ENCODE peak calls at places on chromosomes 3 and 15, in five cellular contexts. One of them, this sample, is unnamed.

GRCh38 chr15:57026016-57026602 is 107.7 kb downstream of the TCF12 start:
- DNase-seq in A549: no peak
- DNase-seq in GM12865: no peak
- DNase-seq in T-helper 2 cell: no peak
- DNase-seq in MV-4-11: no peak
- DNase-seq in this sample: no peak

GRCh38 chr15:33934396-33934795 is 33.9 kb upstream of the CHRM5 start:
- DNase-seq in T-helper 2 cell: no peak
- DNase-seq in GM12865: no peak
- DNase-seq in MV-4-11: no peak
- DNase-seq in A549: no peak
- DNase-seq in this sample: no peak

GRCh38 chr3:71258116-71258515 is 325.4 kb downstream of the FOXP1 start:
- DNase-seq in T-helper 2 cell: no peak
- DNase-seq in A549: peak; percentile 43
- DNase-seq in GM12865: no peak
- DNase-seq in MV-4-11: no peak
- DNase-seq in this sample: no peak

GRCh38 chr15:64146885-64147681 is 4.4 kb upstream of the SNX22 start:
- DNase-seq in MV-4-11: no peak
- DNase-seq in T-helper 2 cell: no peak
- DNase-seq in GM12865: no peak
- DNase-seq in A549: no peak
- DNase-seq in this sample: no peak

GRCh38 chr3:195555110-195555509 is 12.0 kb upstream of the PPP1R2 start:
- DNase-seq in MV-4-11: no peak
- DNase-seq in A549: no peak
- DNase-seq in T-helper 2 cell: no peak
- DNase-seq in GM12865: no peak
- DNase-seq in this sample: no peak

GRCh38 chr3:4884901-4885300 is 94.3 kb upstream of the BHLHE40 start:
- DNase-seq in GM12865: no peak
- DNase-seq in MV-4-11: no peak
- DNase-seq in T-helper 2 cell: no peak
- DNase-seq in A549: no peak
- DNase-seq in this sample: no peak

GRCh38 chr15:41932101-41932500 is 38.2 kb upstream of the SPTBN5 start:
- DNase-seq in MV-4-11: no peak
- DNase-seq in T-helper 2 cell: no peak
- DNase-seq in GM12865: no peak
- DNase-seq in A549: no peak
- DNase-seq in this sample: no peak

GRCh38 chr3:173584834-173585831 is 187.6 kb downstream of the NLGN1 start:
- DNase-seq in MV-4-11: no peak
- DNase-seq in A549: no peak
- DNase-seq in GM12865: no peak
- DNase-seq in T-helper 2 cell: no peak
- DNase-seq in this sample: no peak

GRCh38 chr15:76764004-76764403 is 141.1 kb downstream of the SCAPER start:
- DNase-seq in T-helper 2 cell: no peak
- DNase-seq in MV-4-11: no peak
- DNase-seq in A549: no peak
- DNase-seq in GM12865: no peak
- DNase-seq in this sample: no peak

GRCh38 chr3:134038716-134039115 is 9.0 kb upstream of the SLCO2A1 start:
- DNase-seq in A549: no peak
- DNase-seq in T-helper 2 cell: no peak
- DNase-seq in GM12865: no peak
- DNase-seq in MV-4-11: no peak
- DNase-seq in this sample: no peak

GRCh38 chr15:79004336-79004735 is 59.5 kb upstream of the CTSH start:
- DNase-seq in GM12865: peak; percentile 88
- DNase-seq in MV-4-11: peak; percentile 89
- DNase-seq in T-helper 2 cell: no peak
- DNase-seq in A549: no peak
- DNase-seq in this sample: no peak

GRCh38 chr3:190514163-190515153 is 573 bp downstream of the IL1RAP start:
- DNase-seq in A549: peak; percentile 18
- DNase-seq in T-helper 2 cell: peak; percentile 8
- DNase-seq in MV-4-11: no peak
- DNase-seq in GM12865: peak; percentile 27
- DNase-seq in this sample: no peak

GRCh38 chr3:169907476-169907875 is 3.9 kb upstream of the SAMD7 start:
- DNase-seq in MV-4-11: no peak
- DNase-seq in GM12865: no peak
- DNase-seq in T-helper 2 cell: no peak
- DNase-seq in A549: no peak
- DNase-seq in this sample: no peak